ENCODE peak calls at places on chromosomes 3 and 15, in four cellular contexts. N is HepG2, X is K562, P is WTC11. H is an unnamed sample.

GRCh38 chr3:13046569-13047279 is 26.5 kb downstream of the IQSEC1 start:
- DNase-seq in N (no peak), P (no peak), X (no peak), H (no peak)

GRCh38 chr3:126715432-126715831 is 11.4 kb downstream of the CHCHD6 start:
- DNase-seq in X (no peak), P (no peak), N (no peak), H (no peak)

GRCh38 chr15:45431502-45431901 is 53.2 kb upstream of the GATM start:
- DNase-seq in N (no peak), P (no peak), X (no peak), H (no peak)

GRCh38 chr3:134029256-134029733 is 430 bp downstream of the SLCO2A1 start:
- DNase-seq in N (no peak), X (no peak), P (no peak), H (no peak)

GRCh38 chr3:73683706-73684105 is 59.0 kb upstream of the PDZRN3 start:
- DNase-seq in P (no peak), N (no peak), X (no peak), H (no peak)

GRCh38 chr3:50160561-50160983 is 5.4 kb downstream of the SEMA3F start:
- DNase-seq in P (no peak), N (no peak), X (peak), H (no peak)

GRCh38 chr15:90860942-90861675 is 7.3 kb upstream of the FURIN start:
- DNase-seq in X (no peak), P (no peak), N (peak), H (no peak)

GRCh38 chr3:2198880-2199279 is 100.2 kb downstream of the CNTN4 start:
- DNase-seq in P (no peak), X (no peak), N (no peak), H (no peak)

GRCh38 chr15:48486228-48486627 is 155.0 kb downstream of the DUT start:
- DNase-seq in X (no peak), N (no peak), P (no peak), H (peak)

GRCh38 chr3:53022647-53023046 is 23.2 kb downstream of the SFMBT1 start:
- DNase-seq in P (no peak), X (no peak), N (no peak), H (no peak)

GRCh38 chr3:141440942-141441341 is 45.9 kb upstream of the RASA2 start:
- DNase-seq in X (no peak), N (no peak), P (no peak), H (no peak)

GRCh38 chr3:11386413-11387155 is 114.4 kb downstream of the ATG7 start:
- DNase-seq in N (no peak), P (no peak), X (no peak), H (no peak)

GRCh38 chr3:195196266-195196665 is 74.7 kb downstream of the XXYLT1 start:
- DNase-seq in N (no peak), P (no peak), X (no peak), H (no peak)

GRCh38 chr3:79815478-79815877 is 47.7 kb upstream of the ROBO1 start:
- DNase-seq in N (no peak), X (no peak), P (no peak), H (no peak)

GRCh38 chr3:95607926-95608325 is 1206.5 kb upstream of the EPHA6 start:
- DNase-seq in N (no peak), P (no peak), X (no peak), H (no peak)

DNA sequence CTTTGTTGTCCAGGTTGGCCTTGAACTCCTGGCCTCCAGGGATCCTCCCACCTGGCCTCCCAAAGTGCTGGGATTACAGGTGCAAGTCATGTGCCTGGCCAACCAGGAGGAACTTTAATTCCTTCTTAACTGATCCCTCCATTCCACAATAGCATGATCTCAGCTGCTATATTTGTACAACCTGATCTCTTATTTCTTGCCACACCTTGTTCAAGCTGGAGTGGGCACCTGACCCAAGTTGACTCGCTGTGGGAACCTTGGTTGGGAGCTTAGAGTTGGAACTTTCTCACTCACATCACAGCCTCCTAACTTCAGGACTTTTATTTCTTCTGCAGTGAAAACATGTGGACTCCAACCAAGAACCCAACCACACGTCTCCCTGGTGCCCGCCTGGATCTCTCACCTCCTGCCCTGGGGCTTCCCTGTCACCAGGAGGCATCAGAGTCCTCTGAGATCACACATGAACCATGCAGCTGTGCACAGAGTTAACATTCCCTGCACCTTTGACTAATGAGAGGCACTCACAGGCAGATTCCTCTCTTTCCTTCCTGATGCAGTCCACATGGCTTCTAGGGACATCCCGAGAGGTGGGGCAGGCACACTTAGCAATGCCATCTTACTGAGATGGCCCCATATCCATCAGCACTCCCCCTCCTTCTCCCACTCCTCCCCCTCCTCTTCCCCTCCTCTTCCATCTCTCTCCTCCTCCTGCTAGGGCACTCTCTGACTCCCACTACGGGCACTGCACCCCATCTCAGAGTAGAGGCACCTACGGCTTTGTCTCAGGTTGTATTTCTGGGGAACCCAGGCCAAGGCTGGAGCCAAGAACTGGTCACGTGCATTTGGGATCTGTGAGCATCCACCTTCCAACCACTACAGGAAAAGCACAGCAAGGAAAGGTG is 9.7 kb upstream of the CYFIP1 start:
- DNase-seq in P (no peak), X (no peak), N (no peak), H (no peak)
- TF ChIP-seq CREM in P (no peak), X (no peak), N (no peak), H (no peak)

GRCh38 chr3:188528390-188528789 is 374.4 kb downstream of the LPP start:
- DNase-seq in X (no peak), P (no peak), N (no peak), H (no peak)
- TF ChIP-seq CREM in X (no peak), P (no peak), N (no peak), H (no peak)

DNA sequence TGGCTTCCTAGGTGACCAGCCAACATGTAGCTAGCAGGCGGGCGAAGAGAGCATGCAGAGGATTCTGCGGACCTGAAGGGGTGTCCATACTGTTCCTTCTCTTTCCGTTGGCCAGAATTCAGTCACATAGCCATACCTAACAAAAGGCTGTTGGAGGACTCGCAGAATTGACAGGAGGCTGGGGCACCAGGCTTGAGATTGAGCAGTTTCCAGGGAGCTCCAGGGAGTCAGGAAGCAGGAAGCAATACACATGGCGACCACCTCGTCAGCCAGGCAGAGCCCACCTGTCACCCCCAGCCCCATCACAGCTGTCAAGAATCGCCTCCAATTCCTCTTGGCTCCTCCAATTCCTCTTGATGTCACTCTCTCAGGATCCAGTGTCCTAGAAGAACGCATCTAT is 13.2 kb upstream of the DNAJA4 start:
- DNase-seq in X (no peak), P (no peak), N (no peak), H (no peak)
- TF ChIP-seq CREM in X (no peak), P (no peak), N (no peak), H (no peak)

DNA sequence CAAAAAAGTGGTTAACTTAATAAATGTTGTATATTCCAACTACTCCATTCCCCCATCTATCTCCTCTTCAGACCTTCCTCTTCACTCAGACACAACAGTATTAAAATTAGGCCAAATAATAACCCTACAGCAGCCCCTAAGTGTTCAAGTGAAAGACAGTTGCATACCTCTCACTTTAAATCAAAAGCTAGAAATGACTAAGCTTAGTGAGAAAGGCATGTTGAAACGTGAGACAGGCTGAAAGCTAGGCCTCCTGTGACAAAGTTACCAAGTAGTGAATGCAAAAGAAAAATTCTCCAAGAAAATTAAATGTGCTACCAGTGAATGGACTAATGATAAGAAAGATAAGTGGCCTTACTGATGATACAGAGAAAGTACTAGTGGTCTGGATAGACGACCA is 71.7 kb downstream of the ANKRD28 start:
- DNase-seq in X (no peak), P (no peak), N (no peak), H (peak)
- TF ChIP-seq CREM in X (no peak), P (no peak), N (no peak), H (peak)

DNA sequence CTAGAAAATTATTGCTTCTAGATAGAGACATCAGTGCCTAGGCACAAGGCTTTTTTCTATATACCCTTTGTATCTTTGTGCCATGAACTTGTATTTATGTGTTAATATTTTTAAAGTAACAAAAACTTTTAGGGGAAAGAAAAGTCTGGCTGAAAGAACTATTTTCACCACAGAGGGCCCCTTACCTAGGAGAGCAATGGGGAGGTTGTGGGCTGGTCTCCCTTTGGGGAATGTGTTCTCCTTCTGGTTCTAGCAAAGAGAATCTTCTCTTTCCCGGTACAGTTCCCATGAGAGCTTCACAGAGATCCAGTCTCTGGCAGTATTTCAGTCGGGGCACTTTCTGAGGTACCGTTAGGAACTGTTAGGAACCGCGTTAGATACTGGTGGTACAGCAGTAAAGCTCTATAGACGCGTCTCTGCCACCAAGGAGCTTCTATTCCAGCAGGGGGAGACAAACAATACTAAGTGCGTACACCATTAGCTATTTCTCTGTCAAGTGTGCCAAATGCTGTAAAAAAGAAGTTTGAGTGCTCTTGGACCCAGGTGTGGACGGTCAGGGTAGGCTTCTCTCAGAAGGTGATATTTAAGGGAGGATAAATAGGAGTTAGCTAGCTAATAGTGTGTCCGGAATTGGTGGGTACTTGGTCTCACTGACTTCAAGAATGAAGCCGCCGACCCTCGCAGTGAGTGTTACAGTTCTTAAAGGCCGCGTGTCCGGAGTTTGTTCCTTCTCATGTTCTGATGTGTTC is 4.6 kb upstream of the EPB42 start:
- DNase-seq in X (peak), N (peak), P (peak), H (peak)
- TF ChIP-seq CREM in X (peak), N (no peak), P (no peak), H (no peak)

GRCh38 chr15:77676569-77677375 is 44.1 kb upstream of the LINGO1 start:
- DNase-seq in N (no peak), P (no peak), X (no peak), H (no peak)

GRCh38 chr15:77673801-77674317 is 41.1 kb upstream of the LINGO1 start:
- DNase-seq in X (no peak), N (no peak), P (no peak), H (no peak)

GRCh38 chr15:77674327-77674726 is 41.6 kb upstream of the LINGO1 start:
- DNase-seq in P (no peak), N (no peak), X (no peak), H (no peak)

GRCh38 chr15:77672110-77672509 is 39.4 kb upstream of the LINGO1 start:
- DNase-seq in N (no peak), P (no peak), X (no peak), H (no peak)

DNA sequence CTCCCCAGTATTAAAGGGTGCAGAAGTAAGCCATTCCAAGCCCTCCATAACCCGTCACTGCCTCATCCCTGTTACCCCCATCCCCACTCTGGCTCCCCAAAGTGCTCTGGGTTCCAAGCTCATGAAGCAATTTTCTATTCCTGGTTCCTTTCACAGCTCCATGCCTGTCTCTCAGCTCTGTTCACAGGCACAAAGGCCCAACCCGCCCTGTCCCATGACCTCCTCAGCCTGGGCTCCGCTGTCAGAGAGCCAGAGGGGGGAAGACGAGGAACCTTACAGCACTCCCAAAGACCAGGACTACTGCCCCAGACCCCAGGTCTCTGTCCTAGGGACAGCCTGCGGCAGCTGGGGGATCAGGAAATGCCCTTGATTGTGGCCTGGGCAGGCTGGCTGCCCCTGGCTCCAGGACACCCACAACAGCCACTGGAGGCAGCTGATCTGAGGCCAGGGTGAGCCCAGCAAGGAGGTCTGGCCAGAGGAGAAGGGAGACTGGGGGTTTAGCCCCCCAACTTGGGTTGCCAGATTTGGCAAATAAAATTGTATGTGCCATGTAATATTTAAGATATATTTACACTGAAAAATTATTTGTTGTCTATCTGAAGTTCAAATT is 43.2 kb upstream of the LINGO1 start:
- DNase-seq in N (no peak), X (no peak), P (no peak), H (no peak)
- TF ChIP-seq CREM in N (no peak), X (no peak), P (no peak), H (no peak)

GRCh38 chr3:18290130-18290529 is 135.0 kb downstream of the SATB1 start:
- DNase-seq in X (no peak), N (no peak), P (no peak), H (no peak)
- TF ChIP-seq CREM in X (no peak), N (no peak), P (no peak), H (no peak)

GRCh38 chr15:74259324-74259712 is 23.2 kb downstream of the CCDC33 start:
- DNase-seq in X (no peak), N (no peak), P (no peak), H (no peak)

GRCh38 chr15:74259821-74260502 is 23.8 kb downstream of the CCDC33 start:
- DNase-seq in N (no peak), P (no peak), X (no peak), H (no peak)

GRCh38 chr15:74258456-74259323 is 22.6 kb downstream of the CCDC33 start:
- DNase-seq in X (no peak), N (no peak), P (no peak), H (no peak)

GRCh38 chr15:74257623-74258022 is 21.5 kb downstream of the CCDC33 start:
- DNase-seq in X (no peak), N (no peak), P (no peak), H (no peak)

DNA sequence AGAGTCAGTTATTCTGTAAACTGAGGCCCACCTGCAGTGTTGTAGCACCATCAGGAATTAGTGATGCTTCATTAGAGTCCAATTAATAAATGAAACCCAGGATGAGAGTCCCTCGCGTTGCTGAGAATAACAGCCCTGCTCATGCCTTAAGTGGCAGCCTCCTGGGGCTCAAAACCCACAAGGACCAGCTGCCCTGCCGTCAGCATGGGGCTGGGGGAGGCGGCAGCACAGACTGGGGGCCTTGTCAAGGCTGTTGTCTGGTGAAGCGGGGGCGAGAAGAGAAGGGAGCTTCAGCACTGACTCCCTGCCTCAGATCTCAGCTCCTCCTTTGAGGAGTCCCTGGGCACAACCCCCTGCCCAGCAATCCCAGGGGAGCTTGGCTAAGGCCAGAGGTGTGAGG is 21.0 kb downstream of the CCDC33 start:
- DNase-seq in P (no peak), N (no peak), X (no peak), H (no peak)
- TF ChIP-seq CREM in P (no peak), N (no peak), X (no peak), H (no peak)